ENCODE peak calls at places on chromosomes 13 and 19, in seven cellular contexts. L is effector memory CD4-positive, alpha-beta T cell; Z is pancreas; U is heart right ventricle; Q is GM23338; K is transverse colon; S is Jurkat, Clone E6-1. T is an unnamed sample.
A peak's percentile ranks its signal among the peaks of the same experiment; 100 is the strongest.

GRCh38 chr19:58033741-58034475 is at the start of gene ZSCAN1:
- DNase-seq in L (no peak), Z (peak; percentile 84), U (peak; percentile 93), Q (peak; percentile 98), K (peak; percentile 66), S (no peak), T (peak; percentile 14)

GRCh38 chr13:53151692-53152421 is 123.2 kb downstream of the OLFM4 start:
- DNase-seq in L (no peak), Z (no peak), U (peak; percentile 17), Q (peak; percentile 87), K (peak; percentile 44), S (peak; percentile 87), T (no peak)

GRCh38 chr13:98214707-98215106 is 37.6 kb upstream of the RNF113B start:
- DNase-seq in L (no peak), Z (no peak), U (no peak), Q (no peak), K (peak; percentile 61), S (no peak), T (no peak)

GRCh38 chr19:18675779-18676178 is 7.7 kb upstream of the CRTC1 start:
- DNase-seq in L (no peak), Z (no peak), U (no peak), Q (peak; percentile 84), K (no peak), S (no peak), T (peak; percentile 33)

GRCh38 chr19:41774515-41774980 is 19.2 kb downstream of the CEACAM6 start:
- DNase-seq in L (peak; percentile 40), Z (no peak), U (no peak), Q (no peak), K (peak; percentile 84), S (peak; percentile 83), T (peak; percentile 79)

GRCh38 chr19:46442808-46443450 is 14.2 kb upstream of the PNMA8C start:
- DNase-seq in L (no peak), Z (peak; percentile 60), U (no peak), Q (no peak), K (no peak), S (no peak), T (no peak)

GRCh38 chr13:75861786-75862185 is 225.7 kb downstream of the LMO7 start:
- DNase-seq in L (no peak), Z (no peak), U (no peak), Q (no peak), K (no peak), S (no peak), T (no peak)

GRCh38 chr19:18629166-18630088 is 7.4 kb upstream of the KLHL26 start:
- DNase-seq in L (no peak), Z (no peak), U (no peak), Q (no peak), K (no peak), S (no peak), T (no peak)

GRCh38 chr19:42657551-42657950 is 62.8 kb upstream of the CEACAM8 start:
- DNase-seq in L (no peak), Z (no peak), U (no peak), Q (no peak), K (no peak), S (no peak), T (no peak)

DNA sequence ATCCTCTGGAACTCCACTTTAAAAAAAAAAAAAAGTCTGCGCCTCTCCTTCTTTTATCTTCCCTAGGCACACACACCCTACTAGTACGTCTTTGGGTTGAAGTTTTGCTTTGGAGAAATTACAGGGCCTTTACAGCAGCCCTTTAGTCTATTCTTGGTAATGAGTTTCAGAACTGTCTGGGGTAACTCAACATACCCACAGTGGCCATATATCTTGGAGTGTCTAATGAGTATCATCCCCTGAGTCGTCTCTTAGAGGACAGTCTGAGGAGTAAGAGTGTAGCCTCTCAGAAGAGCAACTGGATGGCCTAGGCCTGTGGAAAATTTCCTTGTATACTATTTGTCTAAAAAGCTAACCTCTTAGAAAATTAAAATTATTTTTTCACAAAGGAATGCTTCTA is 6.1 kb upstream of the ZNF681 start:
- DNase-seq in L (no peak), Z (no peak), U (no peak), Q (no peak), K (no peak), S (no peak), T (no peak)
- H3K4me3 ChIP-seq in L (no peak overlapping the region), Z (no peak overlapping the region), U (no peak overlapping the region), Q (peak overlapping the region; percentile 87), K (no peak overlapping the region), S (no peak overlapping the region), T (no peak overlapping the region)

DNA sequence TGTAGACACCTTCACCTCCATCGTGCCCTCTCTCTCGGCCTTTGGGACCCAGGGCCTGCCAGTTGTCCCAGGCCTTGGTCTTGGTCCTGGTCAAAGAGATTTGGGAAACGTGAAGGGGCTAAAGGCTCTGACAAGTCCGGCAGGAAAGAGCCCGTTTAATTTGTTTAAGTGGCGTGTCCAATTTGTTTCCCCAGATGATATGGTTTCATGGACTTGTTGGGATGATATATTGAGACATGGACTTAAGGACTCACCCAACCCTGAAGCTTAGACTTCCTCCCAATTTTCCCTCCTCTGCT is 2.7 kb downstream of the CLEC11A start:
- DNase-seq in L (no peak), Z (no peak), U (no peak), Q (no peak), K (no peak), S (no peak), T (no peak)
- H3K4me3 ChIP-seq in L (peak overlapping the region; percentile 48), Z (peak overlapping the region; percentile 55), U (peak overlapping the region; percentile 64), Q (peak overlapping the region; percentile 88), K (no peak overlapping the region), S (peak overlapping the region; percentile 78), T (peak overlapping the region; percentile 61)

DNA sequence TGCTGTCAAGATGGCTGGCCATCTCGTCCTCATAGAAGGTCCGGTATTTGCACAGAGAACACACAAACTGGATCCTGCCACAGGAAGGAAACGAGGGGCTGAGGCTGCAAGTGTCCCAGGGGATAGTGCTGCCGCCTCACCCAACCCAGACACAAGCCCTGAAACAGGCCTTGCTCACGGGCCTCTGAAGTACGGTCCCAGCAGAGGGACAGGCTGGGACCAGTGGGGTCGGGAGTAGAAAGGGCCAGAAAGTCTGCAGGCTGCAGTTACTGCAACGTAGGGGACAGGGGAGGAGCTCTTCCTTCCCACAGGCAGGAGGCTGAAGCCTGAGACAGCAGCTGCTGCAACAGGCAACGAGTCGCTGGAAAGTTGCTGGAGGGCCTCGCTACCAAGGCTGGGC is 18.2 kb upstream of the AKAP8 start:
- DNase-seq in L (no peak), Z (no peak), U (no peak), Q (no peak), K (no peak), S (no peak), T (no peak)
- H3K4me3 ChIP-seq in L (no peak overlapping the region), Z (no peak overlapping the region), U (no peak overlapping the region), Q (no peak overlapping the region), K (no peak overlapping the region), S (no peak overlapping the region), T (no peak overlapping the region)

GRCh38 chr19:55368106-55368505 is 2.2 kb downstream of the IL11 start:
- DNase-seq in L (no peak), Z (no peak), U (no peak), Q (no peak), K (no peak), S (no peak), T (no peak)
- H3K4me3 ChIP-seq in L (no peak overlapping the region), Z (no peak overlapping the region), U (no peak overlapping the region), Q (no peak overlapping the region), K (no peak overlapping the region), S (no peak overlapping the region), T (no peak overlapping the region)

DNA sequence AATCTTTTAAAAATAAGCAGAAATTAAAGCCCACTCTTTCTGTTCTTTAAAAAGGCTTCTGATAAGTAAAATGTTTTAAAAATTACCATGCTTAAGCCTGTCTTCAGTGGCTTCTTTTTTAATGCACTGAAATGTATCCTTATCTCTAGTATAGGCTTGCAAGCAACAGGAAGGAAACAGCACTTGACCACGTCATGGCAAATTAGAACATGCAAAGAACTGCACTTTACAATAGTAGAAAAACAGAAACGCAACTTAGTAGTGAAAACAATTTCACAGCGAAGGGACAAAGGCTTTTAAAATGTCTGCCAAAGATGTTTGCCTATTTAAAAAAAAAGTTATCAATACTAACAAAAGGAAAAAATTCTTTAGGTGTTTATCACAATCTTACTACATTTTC is 36.3 kb downstream of the ELF1 start:
- DNase-seq in L (peak; percentile 26), Z (no peak), U (peak; percentile 76), Q (no peak), K (peak; percentile 41), S (peak; percentile 88), T (peak; percentile 77)
- H3K4me3 ChIP-seq in L (peak overlapping the region; percentile 66), Z (no peak overlapping the region), U (peak overlapping the region; percentile 52), Q (no peak overlapping the region), K (no peak overlapping the region), S (peak overlapping the region; percentile 40), T (no peak overlapping the region)

GRCh38 chr19:31519216-31519615 is 170.0 kb upstream of the TSHZ3 start:
- DNase-seq in L (no peak), Z (no peak), U (no peak), Q (no peak), K (no peak), S (no peak), T (no peak)

GRCh38 chr19:31517466-31518180 is 168.4 kb upstream of the TSHZ3 start:
- DNase-seq in L (no peak), Z (no peak), U (no peak), Q (no peak), K (no peak), S (no peak), T (no peak)

GRCh38 chr19:31516756-31517155 is 167.5 kb upstream of the TSHZ3 start:
- DNase-seq in L (no peak), Z (no peak), U (no peak), Q (peak; percentile 16), K (no peak), S (no peak), T (no peak)

GRCh38 chr19:31518626-31519025 is 169.4 kb upstream of the TSHZ3 start:
- DNase-seq in L (no peak), Z (no peak), U (no peak), Q (no peak), K (peak; percentile 10), S (no peak), T (no peak)

GRCh38 chr19:31518216-31518615 is 169.0 kb upstream of the TSHZ3 start:
- DNase-seq in L (no peak), Z (no peak), U (no peak), Q (no peak), K (no peak), S (no peak), T (no peak)
- H3K4me3 ChIP-seq in L (no peak overlapping the region), Z (no peak overlapping the region), U (no peak overlapping the region), Q (no peak overlapping the region), K (no peak overlapping the region), S (no peak overlapping the region), T (no peak overlapping the region)

DNA sequence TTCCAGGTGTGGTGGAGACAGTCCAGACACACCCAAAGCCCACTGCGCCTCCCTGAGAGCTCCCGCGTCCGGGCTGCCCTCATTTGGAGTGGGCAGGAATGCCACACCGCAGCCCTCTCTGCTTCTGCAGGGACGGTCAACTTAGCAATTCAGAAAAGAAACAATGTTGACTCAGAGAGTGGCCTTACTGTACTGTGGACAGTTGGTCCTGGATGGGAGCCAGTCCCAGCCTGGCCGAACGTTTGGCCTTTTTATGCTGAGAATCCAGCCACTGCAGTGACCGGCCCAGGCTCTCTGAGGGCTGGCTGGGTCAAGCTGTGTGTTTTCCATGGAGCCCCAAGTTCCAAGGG is 7.2 kb downstream of the GAS6 start:
- DNase-seq in L (no peak), Z (peak; percentile 53), U (peak; percentile 18), Q (no peak), K (peak; percentile 55), S (no peak), T (no peak)
- H3K4me3 ChIP-seq in L (no peak overlapping the region), Z (no peak overlapping the region), U (no peak overlapping the region), Q (no peak overlapping the region), K (no peak overlapping the region), S (no peak overlapping the region), T (no peak overlapping the region)

GRCh38 chr19:11652492-11652891 is 55.2 kb downstream of the ZNF627 start:
- DNase-seq in L (no peak), Z (no peak), U (no peak), Q (no peak), K (no peak), S (no peak), T (no peak)
- H3K4me3 ChIP-seq in L (no peak overlapping the region), Z (no peak overlapping the region), U (no peak overlapping the region), Q (no peak overlapping the region), K (no peak overlapping the region), S (no peak overlapping the region), T (no peak overlapping the region)

T was measured in naive thymus-derived CD4-positive, alpha-beta T cell.